ENCODE peak calls at places on chromosomes 1 and 21, in ten cellular contexts. E is HFF-Myc, B is putamen, C is mucosa of gallbladder, U is neural progenitor cell, O is amniotic stem cell, Q is Caco-2, J is Daoy, Y is H9, V is fibroblast of the aortic adventitia. N is an unnamed sample.

GRCh38 chr1:65412984-65413375 is 7.5 kb upstream of the LEPR start:
- DNase-seq in C (no peak), Q (no peak), J (no peak), U (no peak), O (no peak), V (no peak), Y (no peak), B (no peak), E (no peak), N (peak)

GRCh38 chr1:184056921-184057496 is 5.5 kb downstream of the TSEN15 start:
- DNase-seq in E (no peak), U (no peak), C (no peak), O (no peak), Q (peak), Y (no peak), B (no peak), V (peak), J (peak), N (peak)

GRCh38 chr1:234720709-234721436 is 110.9 kb upstream of the IRF2BP2 start:
- DNase-seq in U (no peak), E (peak), J (no peak), Q (no peak), V (peak), C (no peak), B (no peak), Y (no peak), O (no peak), N (no peak)

GRCh38 chr1:233614173-233614742 is 352 bp downstream of the KCNK1 start:
- DNase-seq in C (peak), E (no peak), O (peak), B (peak), Q (peak), V (peak), Y (peak), U (peak), J (peak), N (no peak)

GRCh38 chr1:25819496-25820246 is at the start of gene MTFR1L:
- DNase-seq in Q (peak), Y (peak), O (peak), B (peak), V (peak), J (peak), U (peak), C (peak), E (no peak), N (no peak)

GRCh38 chr1:218425647-218426342 is 80.7 kb downstream of the TGFB2 start:
- DNase-seq in E (no peak), Q (no peak), C (no peak), V (peak), U (no peak), Y (no peak), O (no peak), J (peak), B (no peak), N (peak)

GRCh38 chr1:201594575-201595245 is 55.8 kb downstream of the NAV1 start:
- DNase-seq in B (no peak), O (peak), Y (peak), C (no peak), J (peak), U (peak), E (no peak), V (peak), Q (no peak), N (no peak)

GRCh38 chr21:38170283-38170682 is 86.5 kb upstream of the KCNJ15 start:
- DNase-seq in C (peak), J (peak), Y (peak), O (no peak), E (no peak), B (no peak), Q (no peak), U (peak), V (peak), N (no peak)

GRCh38 chr1:85289207-85289847 is 12.9 kb upstream of the BCL10 start:
- DNase-seq in V (peak), O (peak), E (peak), U (no peak), B (no peak), J (peak), C (no peak), Y (no peak), Q (no peak), N (no peak)

GRCh38 chr1:185650602-185651230 is 83.5 kb upstream of the HMCN1 start:
- DNase-seq in Y (no peak), J (no peak), V (no peak), E (no peak), Q (peak), O (no peak), B (no peak), C (no peak), U (no peak), N (no peak)

GRCh38 chr1:7432896-7433380 is 338.2 kb upstream of the VAMP3 start:
- DNase-seq in U (no peak), B (no peak), Y (no peak), O (no peak), Q (no peak), E (no peak), J (no peak), C (no peak), V (no peak), N (no peak)

GRCh38 chr1:18582890-18583289 is 47.8 kb upstream of the PAX7 start:
- DNase-seq in O (no peak), C (no peak), V (no peak), Q (no peak), U (no peak), Y (no peak), J (no peak), E (no peak), B (no peak), N (no peak)

GRCh38 chr21:37223804-37224345 is 43.3 kb downstream of the VPS26C start:
- DNase-seq in J (no peak), O (no peak), Q (no peak), C (no peak), Y (no peak), U (no peak), E (no peak), V (no peak), B (no peak), N (no peak)

GRCh38 chr1:192554904-192555303 is 20.7 kb upstream of the RGS1 start:
- DNase-seq in V (no peak), J (no peak), C (no peak), Q (no peak), O (no peak), E (no peak), U (no peak), B (no peak), Y (no peak), N (no peak)

N was measured in AG04449.